ENCODE peak calls at places on chromosomes 16 and 17, in seven cellular contexts. T is dorsolateral prefrontal cortex, W is skeletal muscle cell, B is GM12865, X is LNCaP clone FGC, Q is left lung, V is AG04450. U is an unnamed sample.

GRCh38 chr17:72184805-72185204 is 64.0 kb downstream of the SOX9 start:
- DNase-seq in T (no peak), W (no peak), B (no peak), X (no peak), Q (no peak), V (no peak), U (no peak)

GRCh38 chr16:11712122-11712521 is 30.5 kb downstream of the TXNDC11 start:
- DNase-seq in T (no peak), W (no peak), B (no peak), X (no peak), Q (no peak), V (no peak), U (no peak)

GRCh38 chr16:22358000-22358399 is 16.4 kb downstream of the CDR2 start:
- DNase-seq in T (no peak), W (no peak), B (peak; percentile 35), X (no peak), Q (no peak), V (no peak), U (no peak)

GRCh38 chr17:44331249-44331760 is 6.7 kb upstream of the SLC25A39 start:
- DNase-seq in T (no peak), W (no peak), B (peak; percentile 90), X (peak; percentile 34), Q (no peak), V (no peak), U (no peak)

GRCh38 chr17:36545093-36545464 is 360 bp downstream of the GGNBP2 start:
- DNase-seq in T (no peak), W (no peak), B (no peak), X (no peak), Q (no peak), V (no peak), U (no peak)

GRCh38 chr16:76639685-76640289 is 362.6 kb downstream of the CNTNAP4 start:
- DNase-seq in T (no peak), W (no peak), B (peak; percentile 40), X (peak; percentile 53), Q (no peak), V (no peak), U (no peak)

GRCh38 chr16:75273054-75273925 is 21.9 kb upstream of the BCAR1 start:
- DNase-seq in T (no peak), W (no peak), B (no peak), X (no peak), Q (no peak), V (no peak), U (no peak)

GRCh38 chr17:42325026-42325425 is 36.7 kb downstream of the STAT5A start:
- DNase-seq in T (no peak), W (no peak), B (no peak), X (peak; percentile 8), Q (no peak), V (peak; percentile 64), U (peak; percentile 89)

GRCh38 chr16:51881731-51882130 is 665.2 kb downstream of the TOX3 start:
- DNase-seq in T (no peak), W (no peak), B (no peak), X (no peak), Q (no peak), V (no peak), U (no peak)

GRCh38 chr17:83007504-83008475 is 71.6 kb upstream of the METRNL start:
- DNase-seq in T (no peak), W (no peak), B (no peak), X (no peak), Q (peak; percentile 54), V (no peak), U (no peak)

GRCh38 chr17:28763804-28764266 is 20.0 kb downstream of the TRAF4 start:
- DNase-seq in T (peak; percentile 71), W (peak; percentile 17), B (peak; percentile 80), X (peak; percentile 93), Q (no peak), V (peak; percentile 51), U (peak; percentile 40)

GRCh38 chr17:2023692-2024571 is 1.2 kb downstream of the RTN4RL1 start:
- DNase-seq in T (no peak), W (no peak), B (peak; percentile 24), X (no peak), Q (peak; percentile 83), V (no peak), U (no peak)

GRCh38 chr16:22423716-22424115 is 49.3 kb upstream of the CDR2 start:
- DNase-seq in T (no peak), W (no peak), B (peak; percentile 5), X (no peak), Q (no peak), V (no peak), U (no peak)

GRCh38 chr16:85735225-85735722 is 15.6 kb downstream of the C16orf74 start:
- DNase-seq in T (no peak), W (no peak), B (peak; percentile 86), X (no peak), Q (no peak), V (no peak), U (no peak)

GRCh38 chr16:83110221-83110768 is 483.5 kb downstream of the CDH13 start:
- DNase-seq in T (no peak), W (no peak), B (peak; percentile 23), X (no peak), Q (no peak), V (no peak), U (peak; percentile 25)

GRCh38 chr16:72428611-72429376 is 256.8 kb upstream of the PMFBP1 start:
- DNase-seq in T (peak; percentile 42), W (no peak), B (no peak), X (no peak), Q (no peak), V (no peak), U (no peak)
- H3K4me3 ChIP-seq in T (peak overlapping the region; percentile 63), W (no peak overlapping the region), B (no peak overlapping the region), X (no peak overlapping the region), Q (no peak overlapping the region), V (no peak overlapping the region), U (no peak overlapping the region)

DNA sequence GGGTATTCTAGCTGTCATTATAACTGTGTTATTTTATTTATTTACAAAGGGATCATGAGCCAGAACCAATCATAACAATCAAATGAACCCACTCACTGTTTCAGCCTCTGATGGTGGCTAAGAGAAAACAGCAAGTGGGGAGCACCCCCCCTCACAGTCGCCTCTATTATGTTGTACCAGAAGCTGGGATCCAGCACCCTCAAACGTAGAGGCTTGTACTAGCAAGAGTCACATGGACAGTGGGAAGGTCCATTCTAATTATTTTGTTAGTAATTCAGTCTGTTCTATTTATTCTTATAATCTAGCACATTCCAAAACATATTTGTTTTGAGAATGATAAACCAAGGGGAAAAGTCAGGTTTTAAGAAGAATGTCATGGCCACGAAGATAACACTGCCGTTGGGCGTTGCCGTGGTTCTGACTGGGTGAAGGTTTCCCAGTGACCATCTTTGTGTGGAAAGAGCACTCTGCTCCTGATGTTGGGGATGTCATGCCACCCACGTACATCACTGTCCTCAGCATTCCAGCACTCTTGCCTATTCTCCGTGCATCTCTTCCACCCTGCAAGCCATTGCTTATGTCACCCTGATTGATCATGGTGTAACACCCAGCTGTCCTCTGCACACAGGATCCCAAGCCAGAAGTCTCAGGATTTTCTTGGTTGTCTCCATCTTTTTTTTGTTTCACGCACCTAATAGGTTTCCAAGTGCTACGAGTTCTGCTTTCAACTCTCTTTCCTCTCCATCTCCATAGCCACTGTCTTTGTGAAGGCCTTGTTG is 205.8 kb downstream of the PRKCA start:
- DNase-seq in T (no peak), W (no peak), B (no peak), X (no peak), Q (no peak), V (no peak), U (no peak)
- H3K4me3 ChIP-seq in T (no peak overlapping the region), W (no peak overlapping the region), B (no peak overlapping the region), X (no peak overlapping the region), Q (no peak overlapping the region), V (no peak overlapping the region), U (no peak overlapping the region)

DNA sequence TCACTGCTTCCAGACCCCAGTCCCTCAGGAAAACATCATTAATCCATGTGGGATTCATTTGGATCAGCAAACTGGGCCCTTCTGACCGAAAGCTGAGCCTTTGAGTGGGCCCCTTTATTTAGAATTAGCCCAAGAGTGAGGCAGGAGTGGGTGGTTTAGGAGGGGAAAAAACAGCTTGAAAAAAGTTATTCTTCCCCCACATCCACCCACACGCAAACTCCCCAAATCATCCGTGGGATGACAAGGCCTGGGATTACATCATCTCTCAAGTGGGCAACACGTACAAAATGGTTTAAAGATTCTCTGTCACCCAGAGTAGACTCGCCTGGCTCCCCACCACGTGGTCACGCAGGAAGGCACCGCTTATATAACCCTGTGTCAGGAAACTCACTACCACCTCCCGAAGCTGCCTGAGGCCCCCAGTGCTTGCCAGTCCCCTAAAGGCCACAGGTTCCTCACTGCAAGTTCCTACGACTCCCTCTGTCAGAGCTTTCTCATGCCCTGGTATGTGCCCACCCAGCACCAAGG is 27.6 kb downstream of the GSG1L start:
- DNase-seq in T (no peak), W (no peak), B (no peak), X (no peak), Q (no peak), V (no peak), U (no peak)
- H3K4me3 ChIP-seq in T (no peak overlapping the region), W (no peak overlapping the region), B (no peak overlapping the region), X (no peak overlapping the region), Q (no peak overlapping the region), V (no peak overlapping the region), U (no peak overlapping the region)

DNA sequence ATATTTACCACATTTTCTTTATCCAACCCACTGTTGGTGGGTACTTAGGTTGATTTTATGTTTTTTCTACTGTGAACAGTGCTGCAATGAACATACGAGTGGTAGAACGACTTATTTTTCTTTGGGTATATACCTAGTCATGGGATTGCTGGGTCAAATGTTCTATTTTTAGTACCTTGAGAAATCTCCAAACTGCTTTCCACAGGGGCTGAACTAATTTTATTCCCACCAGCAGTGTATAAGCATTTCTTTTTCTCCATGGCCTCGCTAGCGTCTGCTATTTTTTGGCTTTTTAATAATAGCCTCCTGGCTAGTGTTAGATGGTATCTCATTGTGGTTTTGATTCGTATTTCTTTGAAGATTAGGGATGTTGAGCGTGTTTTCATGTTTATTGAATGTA is 202.3 kb downstream of the LGALS9B start:
- DNase-seq in T (no peak), W (no peak), B (no peak), X (no peak), Q (no peak), V (no peak), U (no peak)
- H3K4me3 ChIP-seq in T (no peak overlapping the region), W (no peak overlapping the region), B (no peak overlapping the region), X (no peak overlapping the region), Q (no peak overlapping the region), V (no peak overlapping the region), U (no peak overlapping the region)

DNA sequence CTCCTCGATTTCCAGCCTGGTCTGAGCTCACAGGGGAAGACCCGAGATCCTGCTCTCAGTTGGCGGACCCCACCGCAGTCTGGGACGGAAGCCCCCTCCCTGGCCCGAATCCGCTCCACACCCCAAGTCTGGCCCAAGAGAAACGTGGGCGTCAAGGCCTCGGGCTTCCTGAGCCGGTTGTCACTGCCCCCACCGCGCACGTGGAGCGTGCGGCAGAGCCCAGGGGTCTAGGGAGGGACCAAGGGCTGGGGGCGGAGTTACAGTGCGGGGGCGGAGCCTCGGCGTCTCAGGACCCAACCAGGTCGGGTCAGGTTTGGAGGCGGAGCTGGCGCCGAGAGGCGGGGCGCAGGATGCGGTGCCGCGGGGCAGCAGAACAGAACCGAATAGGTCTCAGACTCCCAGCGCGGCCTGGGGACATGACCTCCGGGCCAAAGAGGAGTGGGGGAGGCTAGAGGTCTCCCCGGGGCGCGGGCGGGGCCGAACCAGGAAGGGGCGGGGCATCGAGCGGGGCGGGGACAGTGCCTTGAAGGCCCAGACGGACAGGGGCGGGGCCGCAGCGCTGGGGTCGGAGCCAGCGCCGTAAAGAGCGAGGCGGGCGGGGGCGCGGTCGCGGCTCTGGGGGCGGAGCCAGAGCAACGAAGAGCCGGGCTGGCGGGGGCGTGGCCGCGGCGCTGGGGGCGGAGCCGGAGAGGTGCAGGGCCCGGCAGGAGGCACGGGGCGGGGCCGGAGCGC is 429 bp upstream of the ZFPM1 start:
- DNase-seq in T (peak; percentile 93), W (peak; percentile 67), B (peak; percentile 98), X (peak; percentile 64), Q (peak; percentile 100), V (peak; percentile 77), U (peak; percentile 56)
- H3K4me3 ChIP-seq in T (peak overlapping the region; percentile 56), W (peak overlapping the region; percentile 59), B (peak overlapping the region; percentile 61), X (peak overlapping the region; percentile 48), Q (peak overlapping the region; percentile 56), V (peak overlapping the region; percentile 71), U (peak overlapping the region; percentile 66)

GRCh38 chr17:78122991-78123249 is 5.6 kb downstream of the TMC6 start:
- DNase-seq in T (no peak), W (no peak), B (no peak), X (no peak), Q (no peak), V (no peak), U (no peak)
- H3K4me3 ChIP-seq in T (no peak overlapping the region), W (no peak overlapping the region), B (no peak overlapping the region), X (no peak overlapping the region), Q (no peak overlapping the region), V (no peak overlapping the region), U (no peak overlapping the region)